ENCODE peak calls at places on chromosome X, in four cellular contexts. N is K562, P is GM12878, L is HepG2. Q is an unnamed sample.

GRCh38 chrX:72358313-72358712 is 52.6 kb upstream of the CITED1 start:
- DNase-seq in L (no peak), N (no peak), P (no peak), Q (no peak)

GRCh38 chrX:8815460-8816065 is 14.4 kb upstream of the FAM9A start:
- DNase-seq in L (peak; percentile 45), N (peak; percentile 66), P (peak; percentile 4), Q (peak; percentile 48)

GRCh38 chrX:19005909-19006308 is 22.0 kb upstream of the PHKA2 start:
- DNase-seq in N (no peak), L (peak; percentile 4), P (no peak), Q (no peak)

GRCh38 chrX:148588649-148589310 is 88.4 kb downstream of the AFF2 start:
- DNase-seq in P (no peak), L (no peak), N (no peak), Q (no peak)

GRCh38 chrX:22325091-22325490 is 52.4 kb downstream of the CBLL2 start:
- DNase-seq in N (no peak), L (no peak), P (no peak), Q (no peak)

GRCh38 chrX:107840971-107841370 is 15.3 kb downstream of the MID2 start:
- DNase-seq in P (no peak), L (no peak), N (no peak), Q (no peak)

GRCh38 chrX:101550362-101550761 is at the start of gene ARMCX1:
- DNase-seq in N (no peak), P (no peak), L (no peak), Q (no peak)

GRCh38 chrX:72265263-72265662 is 11.8 kb downstream of the RPS4X start:
- DNase-seq in P (no peak), L (no peak), N (no peak), Q (no peak)

GRCh38 chrX:97842468-97843199 is 958.9 kb downstream of the RPA4 start:
- DNase-seq in P (no peak), L (no peak), N (no peak), Q (no peak)

GRCh38 chrX:46485897-46486296 is 59.3 kb downstream of the ZNF674 start:
- DNase-seq in L (peak; percentile 83), P (no peak), N (no peak), Q (no peak)

GRCh38 chrX:26649534-26649933 is 433.6 kb downstream of the MAGEB5 start:
- DNase-seq in P (no peak), L (peak; percentile 4), N (peak; percentile 22), Q (peak; percentile 15)

GRCh38 chrX:13759152-13759718 is 24.7 kb downstream of the OFD1 start:
- DNase-seq in P (peak; percentile 70), N (no peak), L (no peak), Q (no peak)

GRCh38 chrX:133921764-133922389 is 63.5 kb downstream of the GPC3 start:
- DNase-seq in L (peak; percentile 19), N (peak; percentile 13), P (no peak), Q (peak; percentile 81)

GRCh38 chrX:3697220-3697684 is 16.2 kb downstream of the PRKX start:
- DNase-seq in P (no peak), N (no peak), L (no peak), Q (no peak)

GRCh38 chrX:7987160-7987992 is 60.2 kb upstream of the PNPLA4 start:
- DNase-seq in P (peak; percentile 26), N (no peak), L (peak; percentile 35), Q (no peak)

GRCh38 chrX:149539283-149540132 is 1.3 kb upstream of the EOLA1 start:
- DNase-seq in N (peak; percentile 77), L (peak; percentile 81), P (peak; percentile 83), Q (peak; percentile 85)

GRCh38 chrX:57821703-57822375 is 88.4 kb downstream of the ZXDA start:
- DNase-seq in L (peak; percentile 43), P (peak; percentile 13), N (peak; percentile 25), Q (peak; percentile 34)

GRCh38 chrX:63754141-63754859 is 30.7 kb downstream of the ARHGEF9 start:
- DNase-seq in N (no peak), L (no peak), P (no peak), Q (no peak)

GRCh38 chrX:124033821-124034220 is 72.3 kb downstream of the STAG2 start:
- DNase-seq in L (no peak), N (no peak), P (no peak), Q (no peak)

GRCh38 chrX:97524997-97525396 is 641.3 kb downstream of the RPA4 start:
- DNase-seq in N (no peak), P (no peak), L (no peak), Q (no peak)

GRCh38 chrX:69961365-69962072 is 88.2 kb downstream of the AWAT2 start:
- DNase-seq in L (no peak), P (no peak), N (no peak), Q (no peak)

GRCh38 chrX:91331476-91331875 is 103.2 kb upstream of the PABPC5 start:
- DNase-seq in P (no peak), L (no peak), N (no peak), Q (no peak)

GRCh38 chrX:112380541-112381278 is 298.1 kb upstream of the TRPC5 start:
- DNase-seq in L (no peak), N (no peak), P (no peak), Q (no peak)

GRCh38 chrX:70826715-70827114 is 81.8 kb downstream of the TEX11 start:
- DNase-seq in L (no peak), N (no peak), P (no peak), Q (no peak)

GRCh38 chrX:138487866-138488265 is 223.7 kb downstream of the FGF13 start:
- DNase-seq in P (no peak), N (no peak), L (no peak), Q (no peak)

GRCh38 chrX:22389544-22390243 is 117.0 kb downstream of the CBLL2 start:
- DNase-seq in N (no peak), L (no peak), P (no peak), Q (peak; percentile 16)

GRCh38 chrX:43949669-43950068 is 23.5 kb downstream of the NDP start:
- DNase-seq in L (peak; percentile 10), P (no peak), N (no peak), Q (peak; percentile 71)

GRCh38 chrX:54470054-54470760 is 25.8 kb downstream of the FGD1 start:
- DNase-seq in P (no peak), N (no peak), L (no peak), Q (no peak)

DNA sequence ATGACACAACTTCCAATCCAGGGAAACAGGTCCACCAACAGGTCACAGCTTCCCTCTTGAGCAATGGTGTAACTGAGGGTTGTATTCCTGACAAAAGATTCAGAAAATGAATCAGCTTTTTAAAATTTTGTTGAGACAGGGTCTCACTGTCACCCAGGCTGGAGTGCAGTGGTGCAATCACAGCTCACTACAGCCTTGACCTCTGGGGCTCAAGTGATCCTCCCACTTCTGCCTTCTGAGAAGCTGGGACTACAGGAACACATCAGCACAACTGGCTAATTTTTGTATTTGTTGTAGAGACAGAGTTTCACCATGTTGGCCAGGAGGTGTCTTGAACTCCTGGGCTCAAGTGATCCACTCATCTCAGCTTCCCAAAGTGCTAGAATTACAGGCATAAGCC is 43.7 kb downstream of the SAT1 start:
- DNase-seq in N (no peak), P (no peak), L (peak; percentile 41), Q (no peak)
- TF ChIP-seq BHLHE40 in N (no peak), P (no peak), L (no peak), Q (no peak)

DNA sequence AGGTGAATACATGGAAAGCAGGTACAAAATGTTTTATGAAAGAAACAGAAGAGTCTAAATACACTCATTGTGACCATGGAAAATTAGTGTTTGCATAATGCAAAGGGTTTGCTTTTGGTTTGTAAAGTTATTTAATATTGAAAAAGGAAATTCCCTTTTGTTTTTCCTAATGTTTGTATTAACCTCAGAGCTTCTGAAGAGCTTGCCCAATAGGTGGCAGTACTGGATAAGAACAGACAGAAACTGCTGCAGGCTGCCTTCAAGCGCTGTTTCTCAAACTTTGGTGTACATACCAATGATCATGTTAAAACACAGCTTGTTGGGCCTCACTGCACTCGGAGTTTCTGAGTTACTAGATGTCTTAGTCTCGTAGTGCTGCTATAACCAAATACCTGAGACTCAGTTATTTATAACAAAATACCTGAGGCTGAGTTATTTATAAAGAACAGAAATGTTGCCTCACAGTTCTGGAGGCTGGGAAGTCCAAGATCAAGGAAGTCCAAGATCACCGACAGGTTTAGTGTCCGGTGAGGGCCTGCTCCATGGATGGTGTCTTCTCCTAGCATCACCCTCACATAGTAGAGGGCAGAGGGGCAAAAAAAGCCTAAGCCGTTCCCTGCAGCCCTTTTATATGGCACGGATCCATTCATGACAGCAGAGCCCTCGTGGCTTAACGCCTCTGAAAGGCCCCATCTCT is 54.2 kb downstream of the SUPT20HL2 start:
- DNase-seq in N (peak; percentile 14), P (no peak), L (peak; percentile 56), Q (peak; percentile 66)
- TF ChIP-seq FOXK2 in N (no peak), P (no peak), L (no peak), Q (no peak)

DNA sequence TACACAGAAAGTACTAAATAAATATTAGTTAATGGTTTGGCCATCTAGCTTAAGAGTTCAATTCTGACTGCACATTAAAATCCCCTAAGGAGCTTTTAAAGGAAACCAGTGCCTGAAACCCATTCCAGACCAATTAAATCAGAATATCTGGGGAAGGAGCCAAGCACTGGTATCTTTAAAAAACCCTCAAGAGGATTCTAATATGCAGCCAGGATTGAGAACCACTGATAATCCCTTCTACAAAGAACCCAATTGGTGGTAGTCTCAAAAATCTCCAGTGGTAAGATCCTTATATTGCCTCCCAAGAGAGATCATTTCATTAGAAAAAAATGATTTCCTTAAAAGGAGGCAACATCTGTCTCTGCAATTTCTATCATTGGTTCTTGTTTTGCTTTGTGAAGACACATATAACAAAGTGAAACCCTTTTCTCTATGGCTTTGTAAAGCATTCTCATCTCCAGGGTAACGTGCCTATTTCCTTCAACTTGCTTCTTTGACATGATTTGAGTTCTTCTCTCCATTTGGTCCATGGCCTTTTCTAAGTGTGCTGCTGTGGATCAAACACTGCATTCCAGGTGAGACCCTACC is 3.5 kb downstream of the GPR34 start:
- DNase-seq in P (no peak), N (no peak), L (no peak), Q (no peak)
- TF ChIP-seq BHLHE40 in P (no peak), N (no peak), L (no peak), Q (no peak)

DNA sequence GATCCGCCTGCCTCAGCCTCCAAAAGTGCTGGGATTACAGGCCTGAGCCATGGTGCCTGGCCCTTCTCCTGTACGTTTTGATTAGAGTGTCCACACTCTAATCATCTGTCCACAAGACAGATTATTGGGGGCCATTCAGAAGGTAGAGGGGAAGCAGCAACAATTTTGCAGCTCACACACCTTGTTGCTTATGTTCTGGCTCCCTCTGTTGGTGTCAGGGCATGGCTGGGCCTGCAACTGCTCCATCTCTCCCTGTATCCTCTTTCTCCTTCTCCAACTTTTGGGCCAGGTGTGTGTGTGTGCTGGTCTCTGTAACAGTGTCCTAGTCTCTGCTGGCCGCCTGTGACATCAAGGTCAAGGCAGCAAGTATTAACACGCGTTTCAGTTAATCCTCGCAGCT is 125.5 kb upstream of the MBNL3 start:
- DNase-seq in P (no peak), L (peak; percentile 38), N (no peak), Q (peak; percentile 22)
- TF ChIP-seq FOXK2 in P (no peak), L (no peak), N (no peak), Q (no peak)

Q was measured in HEK293T.